ENCODE peak calls at places on chromosomes 4 and X, in five cellular contexts. F is fibroblast of gingiva, Y is AG20443, X is left cardiac atrium, P is H54. D is an unnamed sample.

GRCh38 chr4:40292313-40292759 is 42.8 kb upstream of the CHRNA9 start:
- DNase-seq in F (peak), Y (no peak), X (no peak), P (no peak), D (no peak)

GRCh38 chrX:8627796-8628195 is 104.1 kb downstream of the ANOS1 start:
- DNase-seq in F (no peak), Y (no peak), X (no peak), P (no peak), D (no peak)

GRCh38 chr4:6225469-6225868 is 25.1 kb upstream of the JAKMIP1 start:
- DNase-seq in F (no peak), Y (peak), X (no peak), P (peak), D (no peak)

GRCh38 chrX:153595387-153595786 is 3.6 kb downstream of the CCNQ start:
- DNase-seq in F (no peak), Y (no peak), X (no peak), P (no peak), D (no peak)

GRCh38 chrX:9562851-9563250 is 98.0 kb downstream of the TBL1X start:
- DNase-seq in F (peak), Y (peak), X (peak), P (peak), D (peak)

GRCh38 chr4:127236875-127237274 is 395.9 kb upstream of the INTU start:
- DNase-seq in F (peak), Y (peak), X (no peak), P (no peak), D (peak)

GRCh38 chr4:139458999-139459398 is 5.1 kb downstream of the RAB33B start:
- DNase-seq in F (no peak), Y (no peak), X (no peak), P (no peak), D (no peak)

GRCh38 chrX:68175569-68175968 is 257.7 kb downstream of the OPHN1 start:
- DNase-seq in F (peak), Y (peak), X (no peak), P (no peak), D (peak)

GRCh38 chrX:78527263-78527662 is 131.9 kb downstream of the RTL3 start:
- DNase-seq in F (peak), Y (peak), X (no peak), P (no peak), D (no peak)

GRCh38 chrX:120653000-120653399 is 23.1 kb upstream of the C1GALT1C1 start:
- DNase-seq in F (peak), Y (peak), X (no peak), P (no peak), D (no peak)

GRCh38 chr4:83362492-83363329 is 28.1 kb upstream of the HPSE start:
- DNase-seq in F (peak), Y (peak), X (no peak), P (no peak), D (no peak)

GRCh38 chr4:105022811-105023667 is 123.6 kb upstream of the TET2 start:
- DNase-seq in F (no peak), Y (no peak), X (peak), P (peak), D (no peak)

GRCh38 chrX:107014927-107015326 is 14.9 kb upstream of the MORC4 start:
- DNase-seq in F (peak), Y (peak), X (no peak), P (no peak), D (peak)

GRCh38 chr4:8294036-8294435 is 24.5 kb downstream of the HTRA3 start:
- DNase-seq in F (no peak), Y (no peak), X (no peak), P (no peak), D (no peak)

GRCh38 chr4:144356941-144357381 is 216.4 kb upstream of the GYPA start:
- DNase-seq in F (no peak), Y (no peak), X (no peak), P (no peak), D (no peak)

GRCh38 chr4:649293-649625 is 23.9 kb downstream of the PDE6B start:
- DNase-seq in F (no peak), Y (no peak), X (no peak), P (no peak), D (no peak)

GRCh38 chr4:180636696-180637095 is 1606.5 kb upstream of the TENM3 start:
- DNase-seq in F (no peak), Y (no peak), X (no peak), P (no peak), D (no peak)

GRCh38 chr4:179372242-179372641 is 1930.0 kb upstream of the AGA start:
- DNase-seq in F (no peak), Y (no peak), X (no peak), P (no peak), D (no peak)

GRCh38 chrX:50747471-50747900 is 66.5 kb downstream of the SHROOM4 start:
- DNase-seq in F (no peak), Y (peak), X (no peak), P (no peak), D (peak)

GRCh38 chr4:24886596-24886995 is 26.2 kb downstream of the CCDC149 start:
- DNase-seq in F (no peak), Y (no peak), X (no peak), P (no peak), D (no peak)

GRCh38 chr4:143287571-143287923 is 49.1 kb upstream of the GAB1 start:
- DNase-seq in F (no peak), Y (no peak), X (no peak), P (no peak), D (no peak)

GRCh38 chr4:189022441-189023035 is 883.3 kb downstream of the TRIML1 start:
- DNase-seq in F (no peak), Y (no peak), X (no peak), P (no peak), D (peak)

GRCh38 chr4:94534401-94535312 is 82.9 kb downstream of the PDLIM5 start:
- DNase-seq in F (no peak), Y (no peak), X (no peak), P (no peak), D (no peak)

GRCh38 chr4:102422843-102423242 is 77.6 kb upstream of the SLC39A8 start:
- DNase-seq in F (no peak), Y (no peak), X (no peak), P (no peak), D (no peak)

GRCh38 chrX:109704563-109704962 is 28.5 kb downstream of the ACSL4 start:
- DNase-seq in F (no peak), Y (no peak), X (no peak), P (no peak), D (no peak)

GRCh38 chrX:3743821-3744439 is 30.5 kb upstream of the PRKX start:
- DNase-seq in F (no peak), Y (no peak), X (no peak), P (no peak), D (no peak)

GRCh38 chr4:100095729-100096595 is 94.3 kb downstream of the DDIT4L start:
- DNase-seq in F (peak), Y (peak), X (peak), P (peak), D (peak)

GRCh38 chr4:122341906-122342305 is 36.9 kb upstream of the ADAD1 start:
- DNase-seq in F (peak), Y (peak), X (no peak), P (peak), D (peak)

GRCh38 chrX:1450381-1451161 is 2.1 kb downstream of the ASMTL start:
- DNase-seq in F (no peak), Y (no peak), X (peak), P (no peak), D (no peak)

GRCh38 chr4:26803462-26803861 is 57.2 kb upstream of the STIM2 start:
- DNase-seq in F (peak), Y (peak), X (no peak), P (no peak), D (no peak)

GRCh38 chr4:173735055-173735454 is 205.0 kb upstream of the HAND2 start:
- DNase-seq in F (peak), Y (peak), X (no peak), P (no peak), D (peak)

GRCh38 chr4:120921456-120922389 is 803 bp downstream of the PRDM5 start:
- DNase-seq in F (peak), Y (peak), X (peak), P (peak), D (peak)

GRCh38 chr4:85370400-85371032 is 104.4 kb upstream of the ARHGAP24 start:
- DNase-seq in F (peak), Y (peak), X (peak), P (no peak), D (peak)

GRCh38 chr4:37767546-37767945 is 58.9 kb upstream of the PGM2 start:
- DNase-seq in F (no peak), Y (no peak), X (peak), P (no peak), D (no peak)

GRCh38 chr4:1405249-1405635 is 1.0 kb downstream of the NKX1-1 start:
- DNase-seq in F (no peak), Y (no peak), X (no peak), P (no peak), D (no peak)

GRCh38 chr4:62250100-62250499 is 1050.0 kb downstream of the ADGRL3 start:
- DNase-seq in F (no peak), Y (no peak), X (no peak), P (no peak), D (no peak)

GRCh38 chr4:8211229-8211628 is 12.1 kb downstream of the SH3TC1 start:
- DNase-seq in F (no peak), Y (no peak), X (no peak), P (no peak), D (no peak)

GRCh38 chr4:8648296-8648695 is 55.7 kb downstream of the CPZ start:
- DNase-seq in F (no peak), Y (no peak), X (no peak), P (no peak), D (no peak)

GRCh38 chrX:140206657-140207056 is 241.3 kb upstream of the CXorf66 start:
- DNase-seq in F (no peak), Y (no peak), X (no peak), P (no peak), D (no peak)

GRCh38 chr4:148445071-148445902 is 3.1 kb upstream of the NR3C2 start:
- DNase-seq in F (no peak), Y (peak), X (peak), P (peak), D (no peak)